ENCODE peak calls at places on chromosomes 13 and 19, in five cellular contexts. A, B, N, F and E are unnamed samples.
A peak's percentile ranks its signal among the peaks of the same experiment; 100 is the strongest.

GRCh38 chr13:112034846-112035245 is 32.1 kb upstream of the SOX1 start:
- DNase-seq in F (no peak), B (no peak), N (no peak), A (no peak), E (no peak)

GRCh38 chr19:912181-913079 is 589 bp downstream of the R3HDM4 start:
- DNase-seq in A (no peak), B (no peak), N (no peak), F (peak; percentile 41), E (no peak)

GRCh38 chr13:26759907-26760834 is at the start of gene GPR12:
- DNase-seq in B (no peak), N (peak; percentile 9), F (no peak), A (no peak), E (no peak)

GRCh38 chr13:97125810-97126738 is 96.1 kb upstream of the MBNL2 start:
- DNase-seq in A (no peak), F (no peak), B (no peak), N (peak; percentile 83), E (peak; percentile 46)

GRCh38 chr19:41547569-41547968 is 28.4 kb upstream of the CEACAM21 start:
- DNase-seq in A (no peak), N (no peak), B (no peak), F (no peak), E (no peak)

GRCh38 chr13:112438094-112438493 is 61.9 kb downstream of the SPACA7 start:
- DNase-seq in B (no peak), F (no peak), A (peak; percentile 8), N (no peak), E (no peak)

GRCh38 chr13:24053505-24054251 is 106.8 kb upstream of the SPATA13 start:
- DNase-seq in N (peak; percentile 69), F (peak; percentile 73), A (peak; percentile 96), B (peak; percentile 25), E (no peak)

GRCh38 chr19:1907563-1908363 is 2.6 kb downstream of the ADAT3 start:
- DNase-seq in N (no peak), B (no peak), A (no peak), F (no peak), E (no peak)

GRCh38 chr19:29384676-29385075 is 141.1 kb upstream of the VSTM2B start:
- DNase-seq in A (no peak), F (no peak), N (no peak), B (no peak), E (no peak)

GRCh38 chr19:18112989-18113478 is 15.5 kb downstream of the MAST3 start:
- DNase-seq in F (peak; percentile 84), N (peak; percentile 76), A (peak; percentile 33), B (peak; percentile 46), E (no peak)

GRCh38 chr13:110300090-110300815 is 6.7 kb downstream of the COL4A1 start:
- DNase-seq in A (no peak), F (no peak), N (no peak), B (no peak), E (no peak)

GRCh38 chr19:5951338-5951861 is 26.5 kb downstream of the RANBP3 start:
- DNase-seq in A (no peak), F (no peak), B (no peak), N (no peak), E (no peak)

GRCh38 chr19:16018106-16018755 is 58.1 kb upstream of the TPM4 start:
- DNase-seq in F (no peak), A (no peak), B (no peak), N (no peak), E (no peak)

GRCh38 chr13:25372275-25373081 is 704 bp downstream of the ATP8A2 start:
- DNase-seq in B (no peak), N (peak; percentile 15), A (peak; percentile 70), F (no peak), E (no peak)

GRCh38 chr19:38135150-38135998 is 88.6 kb downstream of the DPF1 start:
- DNase-seq in F (no peak), B (no peak), A (no peak), N (no peak), E (no peak)

GRCh38 chr19:10114651-10115391 is 3.3 kb downstream of the P2RY11 start:
- DNase-seq in F (no peak), N (no peak), A (no peak), B (no peak), E (no peak)

GRCh38 chr13:55963934-55964333 is 1176.8 kb upstream of the PRR20A start:
- DNase-seq in B (no peak), N (no peak), A (no peak), F (no peak), E (no peak)

GRCh38 chr13:36352350-36352749 is 6.2 kb upstream of the SPART start:
- DNase-seq in N (no peak), F (no peak), A (no peak), B (no peak), E (no peak)

GRCh38 chr13:86383151-86383550 is 583.9 kb upstream of the SLITRK6 start:
- DNase-seq in N (no peak), F (no peak), A (no peak), B (no peak), E (no peak)

GRCh38 chr19:43465468-43466120 is at the start of gene LYPD3:
- DNase-seq in F (no peak), B (no peak), A (no peak), N (no peak), E (no peak)

GRCh38 chr13:90308249-90308648 is 1039.2 kb upstream of the MIR17HG start:
- DNase-seq in A (no peak), F (no peak), N (no peak), B (no peak), E (no peak)

GRCh38 chr19:21698215-21698614 is 69.2 kb downstream of the ZNF100 start:
- DNase-seq in A (peak; percentile 9), B (no peak), N (peak; percentile 29), F (no peak), E (no peak)

GRCh38 chr19:56476093-56476492 is 1.1 kb downstream of the ZNF667 start:
- DNase-seq in F (no peak), A (no peak), B (no peak), N (no peak), E (no peak)

GRCh38 chr13:41065098-41065497 is 3.8 kb downstream of the WBP4 start:
- DNase-seq in F (no peak), B (no peak), N (no peak), A (no peak), E (no peak)

GRCh38 chr13:35736876-35737275 is 260.4 kb upstream of the MAB21L1 start:
- DNase-seq in A (no peak), N (no peak), F (no peak), B (no peak), E (no peak)

GRCh38 chr19:38831142-38831605 is 420 bp downstream of the ECH1 start:
- DNase-seq in B (no peak), A (peak; percentile 49), F (no peak), N (peak; percentile 55), E (no peak)

GRCh38 chr19:3270908-3271307 is 46.4 kb downstream of the CELF5 start:
- DNase-seq in N (peak; percentile 88), A (peak; percentile 78), F (peak; percentile 40), B (no peak), E (peak; percentile 86)

GRCh38 chr19:2084993-2085720 is 11.0 kb downstream of the MOB3A start:
- DNase-seq in B (no peak), A (no peak), N (no peak), F (peak; percentile 97), E (no peak)

GRCh38 chr13:31765441-31765840 is 26.1 kb downstream of the RXFP2 start:
- DNase-seq in A (no peak), F (no peak), B (no peak), N (no peak), E (no peak)

GRCh38 chr19:50488795-50489194 is 12.1 kb upstream of the GARIN5A start:
- DNase-seq in F (no peak), N (no peak), B (no peak), A (no peak), E (no peak)

GRCh38 chr19:14835011-14835410 is at the start of the genes OR7A5 and OR7C1:
- DNase-seq in B (no peak), N (no peak), A (no peak), F (no peak), E (no peak)

GRCh38 chr13:51838235-51838846 is 6.6 kb downstream of the TMEM272 start:
- DNase-seq in B (no peak), N (no peak), A (no peak), F (no peak), E (no peak)